ENCODE peak calls at places on chromosomes 2 and 18, in four cellular contexts. T is astrocyte of the spinal cord, U is fibroblast of lung, S is IMR-90. D is an unnamed sample.
A peak's percentile ranks its signal among the peaks of the same experiment; 100 is the strongest.

GRCh38 chr2:119486886-119487285 is 37.4 kb downstream of the SCTR start:
- DNase-seq in T (no peak), U (peak; percentile 77), S (peak; percentile 16), D (peak; percentile 6)

GRCh38 chr2:10889741-10890215 is 22.0 kb upstream of the KCNF1 start:
- DNase-seq in T (no peak), U (no peak), S (no peak), D (no peak)

GRCh38 chr2:42192010-42192373 is 22.8 kb downstream of the EML4 start:
- DNase-seq in T (no peak), U (no peak), S (no peak), D (no peak)

GRCh38 chr2:183606718-183607085 is 482.5 kb downstream of the NUP35 start:
- DNase-seq in T (no peak), U (peak; percentile 5), S (no peak), D (no peak)

GRCh38 chr2:40178171-40178778 is 273.6 kb downstream of the SLC8A1 start:
- DNase-seq in T (no peak), U (no peak), S (no peak), D (no peak)

GRCh38 chr2:218992703-218993344 is 398 bp downstream of the CRYBA2 start:
- DNase-seq in T (no peak), U (no peak), S (no peak), D (no peak)

GRCh38 chr18:62744076-62744705 is 28.9 kb downstream of the PHLPP1 start:
- DNase-seq in T (peak; percentile 47), U (peak; percentile 46), S (peak; percentile 34), D (peak; percentile 5)

GRCh38 chr2:233990261-233990798 is 60.2 kb upstream of the SPP2 start:
- DNase-seq in T (no peak), U (peak; percentile 49), S (no peak), D (no peak)

GRCh38 chr2:120684691-120685402 is 50.8 kb upstream of the GLI2 start:
- DNase-seq in T (peak; percentile 18), U (peak; percentile 74), S (peak; percentile 72), D (peak; percentile 80)

GRCh38 chr2:102057502-102058292 is 65.9 kb downstream of the IL1R2 start:
- DNase-seq in T (peak; percentile 90), U (peak; percentile 81), S (peak; percentile 47), D (no peak)

GRCh38 chr18:79071037-79071960 is 2.1 kb downstream of the ATP9B start:
- DNase-seq in T (no peak), U (no peak), S (no peak), D (no peak)

GRCh38 chr2:74516070-74516633 is 1.9 kb downstream of the TLX2 start:
- DNase-seq in T (no peak), U (no peak), S (peak; percentile 11), D (peak; percentile 37)

GRCh38 chr2:26068602-26069298 is 34.9 kb downstream of the RAB10 start:
- DNase-seq in T (peak; percentile 90), U (peak; percentile 93), S (peak; percentile 91), D (peak; percentile 82)

GRCh38 chr2:160282063-160282580 is 82.0 kb upstream of the ITGB6 start:
- DNase-seq in T (peak; percentile 59), U (peak; percentile 64), S (no peak), D (peak; percentile 69)

GRCh38 chr18:63908858-63909257 is 1.1 kb downstream of the SERPINB10 start:
- DNase-seq in T (no peak), U (no peak), S (no peak), D (no peak)

GRCh38 chr2:145744541-145745386 is 1224.8 kb upstream of the ZEB2 start:
- DNase-seq in T (peak; percentile 95), U (peak; percentile 99), S (peak; percentile 95), D (peak; percentile 88)

GRCh38 chr2:52597361-52597760 is 1170.2 kb upstream of the CHAC2 start:
- DNase-seq in T (no peak), U (peak; percentile 30), S (peak; percentile 12), D (no peak)

GRCh38 chr2:190891370-190891769 is 10.7 kb downstream of the GLS start:
- DNase-seq in T (no peak), U (no peak), S (no peak), D (no peak)

GRCh38 chr2:232479341-232480200 is 8.1 kb downstream of the ECEL1 start:
- DNase-seq in T (no peak), U (no peak), S (no peak), D (no peak)

GRCh38 chr2:7646024-7646423 is 728.8 kb downstream of the RNF144A start:
- DNase-seq in T (no peak), U (no peak), S (no peak), D (no peak)

GRCh38 chr2:86000938-86001312 is 104.8 kb downstream of the POLR1A start:
- DNase-seq in T (no peak), U (no peak), S (no peak), D (no peak)

GRCh38 chr18:21484851-21485636 is 115.5 kb downstream of the ESCO1 start:
- DNase-seq in T (peak; percentile 34), U (peak; percentile 53), S (peak; percentile 21), D (peak; percentile 16)

GRCh38 chr2:97711394-97711711 is 2.0 kb upstream of the ZAP70 start:
- DNase-seq in T (no peak), U (no peak), S (no peak), D (no peak)

GRCh38 chr2:128313076-128313836 is 5.4 kb downstream of the HS6ST1 start:
- DNase-seq in T (no peak), U (peak; percentile 72), S (peak; percentile 63), D (peak; percentile 55)

GRCh38 chr2:88098558-88098900 is 29.3 kb downstream of the FABP1 start:
- DNase-seq in T (no peak), U (no peak), S (no peak), D (no peak)
- TF ChIP-seq CTCF in T (no peak), U (no peak), S (no peak), D (no peak)

GRCh38 chr18:46596119-46596518 is 60.9 kb downstream of the LOXHD1 start:
- DNase-seq in T (peak; percentile 5), U (no peak), S (peak; percentile 3), D (no peak)

GRCh38 chr18:46601338-46601908 is 55.6 kb downstream of the LOXHD1 start:
- DNase-seq in T (no peak), U (no peak), S (no peak), D (no peak)
- H3K4me3 ChIP-seq in T (no peak overlapping the region), U (no peak overlapping the region), S (no peak overlapping the region), D (no peak overlapping the region)

DNA sequence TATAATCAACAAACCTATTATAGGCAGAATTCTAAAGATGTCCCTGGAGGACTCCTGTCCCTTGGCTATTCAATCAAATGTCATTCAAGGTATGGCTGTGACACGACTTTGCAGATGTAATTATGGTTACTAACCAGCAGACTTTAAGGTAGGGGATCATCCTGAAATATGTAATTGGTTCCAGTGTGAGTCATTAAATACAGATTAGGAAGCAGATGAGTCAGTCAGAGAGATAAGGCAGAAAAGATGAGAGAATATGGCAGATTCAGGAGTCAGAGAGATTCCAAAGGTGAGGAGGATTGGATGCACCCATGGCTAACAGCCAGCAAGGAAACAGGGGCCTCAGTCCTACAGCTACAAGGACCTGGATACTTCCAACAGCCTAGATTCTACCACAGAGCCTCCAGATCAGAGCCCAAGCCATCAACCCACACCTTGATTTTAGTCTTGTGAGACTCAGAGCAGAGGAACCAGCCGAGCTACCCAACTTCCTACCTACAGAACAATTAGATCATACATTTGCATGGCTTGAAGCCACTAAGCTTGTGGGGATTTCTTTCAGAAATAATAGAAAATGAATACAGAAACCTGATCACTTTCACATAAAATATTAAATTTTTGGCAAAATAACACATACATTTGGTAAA is 11.2 kb upstream of the PROM2 start:
- DNase-seq in T (no peak), U (peak; percentile 10), S (no peak), D (no peak)
- TF ChIP-seq CTCF in T (no peak), U (no peak), S (no peak), D (no peak)

GRCh38 chr2:12448846-12449480 is 267.8 kb upstream of the TRIB2 start:
- DNase-seq in T (peak; percentile 41), U (peak; percentile 29), S (peak; percentile 60), D (peak; percentile 63)

GRCh38 chr2:12455626-12456025 is 261.1 kb upstream of the TRIB2 start:
- DNase-seq in T (no peak), U (no peak), S (peak; percentile 35), D (peak; percentile 80)

GRCh38 chr2:12452211-12452610 is 264.5 kb upstream of the TRIB2 start:
- DNase-seq in T (peak; percentile 65), U (peak; percentile 61), S (peak; percentile 96), D (no peak)

GRCh38 chr2:12453731-12454130 is 263.0 kb upstream of the TRIB2 start:
- DNase-seq in T (no peak), U (no peak), S (no peak), D (no peak)

GRCh38 chr2:12451726-12452125 is 265.0 kb upstream of the TRIB2 start:
- DNase-seq in T (no peak), U (no peak), S (no peak), D (no peak)
- H3K4me3 ChIP-seq in T (no peak overlapping the region), U (no peak overlapping the region), S (peak overlapping the region; percentile 20), D (no peak overlapping the region)

GRCh38 chr2:166365239-166365638 is 10.5 kb downstream of the SCN9A start:
- DNase-seq in T (no peak), U (no peak), S (no peak), D (no peak)

GRCh38 chr2:166360426-166360825 is 15.3 kb downstream of the SCN9A start:
- DNase-seq in T (no peak), U (no peak), S (no peak), D (no peak)

GRCh38 chr2:166360906-166361305 is 14.8 kb downstream of the SCN9A start:
- DNase-seq in T (no peak), U (no peak), S (no peak), D (no peak)

GRCh38 chr2:166364476-166365161 is 11.1 kb downstream of the SCN9A start:
- DNase-seq in T (no peak), U (no peak), S (no peak), D (no peak)

DNA sequence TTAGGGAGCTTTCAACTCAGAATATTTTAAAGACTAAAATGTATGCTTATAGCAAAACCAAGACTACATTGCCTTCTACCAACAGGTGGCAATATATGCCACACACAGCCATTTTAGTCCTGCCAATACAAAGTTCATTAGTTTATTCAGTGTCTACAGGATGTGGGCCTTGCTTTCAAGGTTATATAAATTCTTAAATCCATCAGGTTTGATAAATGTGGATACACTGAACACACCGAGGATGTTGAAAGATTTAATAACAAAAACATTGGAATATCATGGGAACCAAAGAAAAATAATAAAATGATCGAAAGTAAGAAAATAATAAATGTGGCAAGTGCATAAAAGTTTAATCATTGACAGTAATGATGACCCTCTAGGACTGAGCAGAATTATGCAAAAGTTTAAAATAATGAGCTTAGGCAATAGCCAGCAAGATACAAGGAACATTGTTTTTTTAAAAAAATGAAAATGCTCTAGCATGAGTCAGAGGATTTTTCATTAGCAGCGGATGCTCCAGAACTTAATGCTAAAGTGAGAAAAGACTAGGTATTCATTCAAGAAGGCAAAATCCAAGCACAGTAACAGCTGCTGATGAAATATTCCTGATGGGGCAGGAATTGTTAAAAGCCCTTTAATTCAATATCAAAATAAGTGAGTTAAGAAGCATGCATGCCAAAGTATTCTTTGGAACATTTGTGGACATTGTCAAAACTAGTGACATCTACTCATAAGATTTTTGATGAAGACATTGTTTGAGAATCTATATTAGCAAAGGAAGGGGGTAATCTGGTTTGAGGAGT is 14.2 kb downstream of the SCN9A start:
- DNase-seq in T (peak; percentile 64), U (peak; percentile 62), S (peak; percentile 69), D (peak; percentile 40)
- TF ChIP-seq CTCF in T (peak; percentile 67), U (no peak), S (peak; percentile 54), D (peak; percentile 61)

D was measured in AG10803.